ENCODE peak calls at places on chromosomes 4 and X, in seven cellular contexts. A is H1, P is ascending aorta, I is hepatocyte, K is WTC11, F is neural crest cell, C is fibroblast of lung. L is an unnamed sample.

GRCh38 chrX:131821945-131822622 is 201.0 kb upstream of the STK26 start:
- DNase-seq in A (no peak), P (peak), I (no peak), K (no peak), F (no peak), C (no peak), L (no peak)

GRCh38 chr4:30720656-30721352 is 635 bp downstream of the PCDH7 start:
- DNase-seq in A (no peak), P (peak), I (peak), K (peak), F (no peak), C (peak), L (peak)

GRCh38 chr4:3700223-3700622 is 66.0 kb upstream of the ADRA2C start:
- DNase-seq in A (no peak), P (peak), I (no peak), K (no peak), F (no peak), C (no peak), L (no peak)

GRCh38 chr4:186829740-186830449 is 106.2 kb upstream of the FAT1 start:
- DNase-seq in A (no peak), P (no peak), I (peak), K (no peak), F (no peak), C (peak), L (no peak)

GRCh38 chrX:103329991-103330390 is at the start of gene TCEAL7:
- DNase-seq in A (no peak), P (no peak), I (peak), K (peak), F (no peak), C (peak), L (no peak)

GRCh38 chr4:180909279-180909678 is 1333.9 kb upstream of the TENM3 start:
- DNase-seq in A (peak), P (no peak), I (peak), K (peak), F (no peak), C (peak), L (no peak)

GRCh38 chrX:43964936-43965335 is 8.3 kb downstream of the NDP start:
- DNase-seq in A (no peak), P (no peak), I (no peak), K (no peak), F (no peak), C (no peak), L (no peak)

GRCh38 chr4:81845761-81846160 is 374.1 kb upstream of the RASGEF1B start:
- DNase-seq in A (no peak), P (no peak), I (no peak), K (no peak), F (no peak), C (no peak), L (no peak)

GRCh38 chr4:30718021-30718888 is 1.9 kb upstream of the PCDH7 start:
- DNase-seq in A (no peak), P (peak), I (peak), K (peak), F (peak), C (peak), L (no peak)

GRCh38 chr4:184732126-184732525 is 1.8 kb downstream of the CENPU start:
- DNase-seq in A (no peak), P (no peak), I (no peak), K (no peak), F (no peak), C (no peak), L (no peak)

GRCh38 chrX:40544343-40545250 is 36.2 kb upstream of the ATP6AP2 start:
- DNase-seq in A (no peak), P (no peak), I (no peak), K (no peak), F (no peak), C (peak), L (no peak)

GRCh38 chr4:2256781-2257191 is 5.1 kb downstream of the MXD4 start:
- DNase-seq in A (no peak), P (peak), I (no peak), K (no peak), F (no peak), C (no peak), L (no peak)

GRCh38 chr4:20544645-20545044 is 155.6 kb upstream of the PACRGL start:
- DNase-seq in A (no peak), P (no peak), I (peak), K (no peak), F (no peak), C (peak), L (no peak)

GRCh38 chr4:48137766-48138349 is 3.8 kb upstream of the TXK start:
- DNase-seq in A (no peak), P (no peak), I (no peak), K (no peak), F (no peak), C (no peak), L (no peak)

GRCh38 chrX:1165535-1166196 is 46.8 kb downstream of the CRLF2 start:
- DNase-seq in A (no peak), P (peak), I (peak), K (no peak), F (no peak), C (no peak), L (peak)

GRCh38 chr4:76790377-76790776 is 107.6 kb downstream of the SOWAHB start:
- DNase-seq in A (no peak), P (no peak), I (no peak), K (no peak), F (no peak), C (no peak), L (no peak)

GRCh38 chr4:150158041-150158440 is 79.8 kb downstream of the DCLK2 start:
- DNase-seq in A (no peak), P (no peak), I (no peak), K (no peak), F (no peak), C (no peak), L (no peak)

GRCh38 chrX:106436695-106437094 is 175.1 kb upstream of the RADX start:
- DNase-seq in A (no peak), P (no peak), I (no peak), K (no peak), F (no peak), C (no peak), L (no peak)

GRCh38 chrX:148309413-148309812 is 191.0 kb upstream of the AFF2 start:
- DNase-seq in A (no peak), P (no peak), I (no peak), K (no peak), F (no peak), C (no peak), L (no peak)

GRCh38 chr4:72418458-72418857 is 150.6 kb downstream of the ADAMTS3 start:
- DNase-seq in A (no peak), P (no peak), I (peak), K (no peak), F (no peak), C (peak), L (no peak)

GRCh38 chr4:73375328-73375741 is 28.8 kb upstream of the ALB start:
- DNase-seq in A (no peak), P (no peak), I (peak), K (no peak), F (no peak), C (no peak), L (no peak)

GRCh38 chrX:41382699-41383645 is 49.0 kb downstream of the DDX3X start:
- DNase-seq in A (no peak), P (no peak), I (peak), K (no peak), F (no peak), C (peak), L (no peak)

GRCh38 chr4:185779520-185779919 is 32.5 kb downstream of the SORBS2 start:
- DNase-seq in A (no peak), P (no peak), I (no peak), K (no peak), F (no peak), C (no peak), L (no peak)

GRCh38 chr4:47287735-47288134 is 175.8 kb downstream of the COMMD8 start:
- DNase-seq in A (no peak), P (no peak), I (peak), K (no peak), F (no peak), C (peak), L (no peak)

GRCh38 chr4:69984030-69984443 is 11.7 kb upstream of the STATH start:
- DNase-seq in A (no peak), P (no peak), I (peak), K (no peak), F (no peak), C (peak), L (no peak)

GRCh38 chr4:128653514-128654420 is 155.7 kb upstream of the JADE1 start:
- DNase-seq in A (no peak), P (no peak), I (peak), K (no peak), F (no peak), C (peak), L (no peak)

GRCh38 chr4:112966701-112967100 is 82.8 kb upstream of the ANK2 start:
- DNase-seq in A (no peak), P (no peak), I (no peak), K (no peak), F (no peak), C (no peak), L (no peak)

GRCh38 chr4:112968456-112969159 is 80.8 kb upstream of the ANK2 start:
- DNase-seq in A (no peak), P (no peak), I (no peak), K (no peak), F (no peak), C (peak), L (no peak)

GRCh38 chr4:112970903-112971302 is 78.5 kb upstream of the ANK2 start:
- DNase-seq in A (no peak), P (no peak), I (no peak), K (no peak), F (no peak), C (no peak), L (no peak)

DNA sequence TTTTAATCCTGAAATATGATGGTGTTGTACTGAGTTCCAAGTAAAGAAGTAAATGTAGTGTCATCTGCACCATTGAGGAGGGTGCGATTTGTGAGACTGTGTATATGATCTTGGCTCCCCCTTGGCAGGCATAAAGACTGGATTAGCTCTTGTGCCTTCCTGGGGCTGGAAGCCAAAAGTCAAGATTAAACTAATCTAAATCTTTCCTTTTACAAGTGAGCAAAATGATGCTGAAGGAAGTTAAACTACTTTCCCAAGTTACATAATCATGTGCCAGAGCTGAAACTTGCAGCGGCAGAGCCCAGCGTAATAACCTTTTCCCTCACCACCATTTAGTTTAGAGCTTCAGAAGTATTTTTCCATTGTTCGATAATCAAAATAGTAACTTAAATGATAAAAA is 82.3 kb upstream of the ANK2 start:
- DNase-seq in A (no peak), P (no peak), I (no peak), K (no peak), F (no peak), C (no peak), L (no peak)
- TF ChIP-seq CTCF in A (no peak), P (no peak), I (no peak), K (no peak), F (no peak), C (no peak), L (no peak)

GRCh38 chrX:56786889-56787733 is 58.1 kb downstream of the NBDY start:
- DNase-seq in A (no peak), P (peak), I (no peak), K (no peak), F (no peak), C (no peak), L (no peak)

GRCh38 chrX:56789518-56790070 is 60.6 kb downstream of the NBDY start:
- DNase-seq in A (no peak), P (peak), I (no peak), K (no peak), F (no peak), C (no peak), L (no peak)

GRCh38 chrX:56787734-56788152 is 58.7 kb downstream of the NBDY start:
- DNase-seq in A (no peak), P (peak), I (no peak), K (no peak), F (no peak), C (no peak), L (no peak)

GRCh38 chrX:56788717-56789122 is 59.7 kb downstream of the NBDY start:
- DNase-seq in A (no peak), P (peak), I (no peak), K (no peak), F (no peak), C (no peak), L (no peak)

DNA sequence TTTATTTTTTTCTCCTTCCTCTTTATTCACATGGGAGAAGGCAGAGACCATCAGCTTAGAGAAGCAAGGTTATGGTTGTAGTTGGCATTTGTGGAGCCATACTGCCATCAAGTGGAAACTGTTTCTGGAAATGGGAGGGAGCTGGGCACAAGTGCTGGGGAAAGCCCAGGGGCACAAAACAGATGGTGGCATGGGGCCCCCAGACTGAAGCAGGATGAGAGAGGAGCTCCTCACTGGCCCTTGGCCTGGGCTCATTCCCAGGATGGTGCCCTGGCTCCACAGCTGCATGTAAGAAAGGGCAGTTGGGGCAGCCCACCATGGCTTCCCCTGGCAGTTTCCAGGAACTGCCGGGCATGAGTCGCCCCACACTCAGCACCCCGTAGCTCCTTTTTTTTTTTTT is 59.2 kb downstream of the NBDY start:
- DNase-seq in A (no peak), P (peak), I (no peak), K (no peak), F (no peak), C (no peak), L (no peak)
- TF ChIP-seq CTCF in A (no peak), P (no peak), I (no peak), K (no peak), F (no peak), C (no peak), L (no peak)

DNA sequence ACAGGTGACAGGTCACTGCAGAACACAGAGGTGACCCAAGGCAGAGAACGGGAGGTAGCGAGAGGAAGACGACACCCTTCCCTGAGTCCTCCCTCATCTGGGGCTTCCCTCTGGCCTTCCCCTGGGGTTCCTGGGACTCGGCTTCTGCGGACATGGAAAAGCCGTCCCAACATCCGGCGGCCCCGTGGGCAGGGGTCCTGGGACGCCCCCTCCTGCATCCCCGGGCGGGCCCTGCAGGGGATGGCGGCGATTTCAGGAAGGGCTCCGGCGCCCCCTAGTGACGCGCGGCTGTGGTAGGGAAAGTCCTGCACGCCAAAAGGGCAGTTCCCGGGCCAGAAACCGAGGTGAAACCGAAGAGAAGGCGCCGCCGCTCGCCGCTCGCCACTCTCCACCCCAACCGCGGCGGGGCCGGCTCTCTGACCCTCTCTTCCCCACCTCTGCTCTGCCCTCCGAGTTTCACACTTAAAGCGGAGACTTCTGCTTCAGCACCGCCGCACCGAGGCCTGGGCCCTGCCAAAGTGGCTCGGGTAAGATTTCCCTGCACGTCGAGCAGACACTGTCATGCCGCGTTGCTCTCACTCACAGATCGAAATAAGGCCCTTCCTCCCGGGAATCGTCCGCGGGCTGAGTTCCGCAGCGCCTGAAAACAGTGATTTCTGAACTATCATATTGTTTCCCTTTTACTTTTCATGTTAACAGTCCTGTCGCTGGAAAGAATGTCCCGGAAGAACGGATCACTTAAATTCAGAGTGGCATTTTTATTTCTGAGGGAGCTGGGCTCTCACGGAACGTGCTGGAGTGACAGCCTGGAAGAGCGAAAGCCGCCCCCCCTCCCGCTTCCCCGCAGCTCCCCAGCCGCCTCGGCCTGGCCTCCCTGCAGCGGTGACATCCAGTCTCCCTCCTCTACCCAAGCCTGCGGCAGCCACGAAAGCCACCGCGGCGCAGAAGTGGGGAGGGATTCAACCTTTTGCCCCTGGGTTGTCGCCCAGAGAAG is 110.6 kb downstream of the DCTD start:
- DNase-seq in A (peak), P (peak), I (peak), K (peak), F (peak), C (peak), L (peak)
- TF ChIP-seq CTCF in A (peak), P (peak), I (peak), K (peak), F (peak), C (peak), L (peak)

GRCh38 chrX:119539872-119540271 is 25.3 kb downstream of the STEEP1 start:
- DNase-seq in A (no peak), P (no peak), I (no peak), K (peak), F (no peak), C (no peak), L (no peak)
- TF ChIP-seq CTCF in A (peak), P (no peak), I (no peak), K (no peak), F (no peak), C (no peak), L (no peak)

GRCh38 chrX:8730812-8731578 is 942 bp downstream of the ANOS1 start:
- DNase-seq in A (no peak), P (no peak), I (peak), K (peak), F (peak), C (no peak), L (no peak)

GRCh38 chrX:8726031-8726652 is 5.8 kb downstream of the ANOS1 start:
- DNase-seq in A (no peak), P (no peak), I (no peak), K (no peak), F (no peak), C (peak), L (no peak)

GRCh38 chrX:8728932-8729331 is 3.0 kb downstream of the ANOS1 start:
- DNase-seq in A (no peak), P (no peak), I (no peak), K (no peak), F (no peak), C (no peak), L (no peak)

DNA sequence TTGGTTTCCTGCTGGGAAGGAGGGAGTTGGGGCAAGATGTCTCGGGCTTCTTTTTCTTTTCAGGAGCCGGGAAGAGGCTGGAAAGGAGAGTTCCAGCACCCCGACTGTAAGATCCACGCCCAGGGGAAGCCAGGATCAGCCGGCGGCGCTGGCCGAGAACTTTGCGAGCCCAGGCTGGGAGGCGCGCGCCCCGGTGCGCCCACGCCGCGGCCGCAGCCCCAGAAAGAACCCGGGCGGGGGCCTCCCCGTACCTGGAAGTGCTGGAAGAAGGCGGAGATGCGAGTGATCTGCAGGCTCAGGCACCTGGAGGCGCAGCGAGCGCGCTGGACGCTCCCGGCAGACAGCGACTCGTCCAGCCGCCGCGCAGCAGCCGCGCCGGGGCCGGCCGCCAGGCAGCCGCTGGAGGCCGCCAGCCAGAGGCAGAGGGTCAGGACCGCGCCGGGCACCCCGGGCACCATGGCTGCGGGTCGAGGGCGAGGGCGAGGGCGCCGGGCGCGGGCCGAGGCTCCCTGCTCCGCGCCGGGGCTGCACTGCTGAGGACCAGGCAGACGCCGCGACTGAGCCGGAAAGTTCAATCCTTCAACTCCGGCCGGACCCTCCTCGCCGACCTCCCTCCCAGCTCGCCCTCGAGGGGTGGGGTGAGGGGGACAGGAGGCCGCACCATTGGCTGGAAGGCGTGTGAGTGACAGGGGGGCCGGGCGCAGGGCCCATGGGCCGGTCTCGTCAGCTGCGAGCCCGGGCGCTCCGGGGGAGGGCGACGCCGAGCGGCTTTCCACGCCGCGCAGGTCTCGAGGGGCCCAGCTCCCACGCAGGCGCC is at the start of gene ANOS1:
- DNase-seq in A (no peak), P (peak), I (peak), K (peak), F (peak), C (peak), L (peak)
- TF ChIP-seq CTCF in A (no peak), P (no peak), I (no peak), K (no peak), F (no peak), C (no peak), L (peak)

GRCh38 chr4:160809576-160809975 is 1354.2 kb downstream of the FSTL5 start:
- DNase-seq in A (no peak), P (no peak), I (no peak), K (no peak), F (no peak), C (no peak), L (no peak)

GRCh38 chr4:160810415-160810814 is 1353.4 kb downstream of the FSTL5 start:
- DNase-seq in A (no peak), P (no peak), I (no peak), K (no peak), F (no peak), C (no peak), L (no peak)

GRCh38 chr4:160808174-160808573 is 1355.6 kb downstream of the FSTL5 start:
- DNase-seq in A (no peak), P (no peak), I (no peak), K (no peak), F (no peak), C (no peak), L (no peak)

GRCh38 chr4:160811956-160812355 is 1351.8 kb downstream of the FSTL5 start:
- DNase-seq in A (no peak), P (no peak), I (no peak), K (no peak), F (no peak), C (no peak), L (no peak)
- TF ChIP-seq CTCF in A (no peak), P (no peak), I (no peak), K (no peak), F (peak), C (no peak), L (peak)